ENCODE peak calls at places on chromosome 4, in six cellular contexts. One of them, this sample, is unnamed.

GRCh38 chr4:80897537-80898303 is 132.8 kb upstream of the BMP3 start:
- DNase-seq in tibial artery: no peak
- DNase-seq in neural progenitor cell: no peak
- DNase-seq in CD8-positive, alpha-beta memory T cell: no peak
- DNase-seq in brain microvascular endothelial cell: no peak
- DNase-seq in neuronal stem cell: no peak
- DNase-seq in this sample: no peak

GRCh38 chr4:1869530-1870327 is 1.5 kb upstream of the NSD2 start:
- DNase-seq in tibial artery: peak
- DNase-seq in neural progenitor cell: no peak
- DNase-seq in CD8-positive, alpha-beta memory T cell: peak
- DNase-seq in brain microvascular endothelial cell: no peak
- DNase-seq in neuronal stem cell: no peak
- DNase-seq in this sample: no peak

GRCh38 chr4:48796191-48796926 is 16.3 kb upstream of the FRYL start:
- DNase-seq in tibial artery: no peak
- DNase-seq in neural progenitor cell: no peak
- DNase-seq in CD8-positive, alpha-beta memory T cell: no peak
- DNase-seq in brain microvascular endothelial cell: no peak
- DNase-seq in neuronal stem cell: no peak
- DNase-seq in this sample: no peak

GRCh38 chr4:187294861-187295260 is 571.2 kb upstream of the FAT1 start:
- DNase-seq in tibial artery: no peak
- DNase-seq in neural progenitor cell: no peak
- DNase-seq in CD8-positive, alpha-beta memory T cell: no peak
- DNase-seq in brain microvascular endothelial cell: no peak
- DNase-seq in neuronal stem cell: no peak
- DNase-seq in this sample: no peak

GRCh38 chr4:140672366-140672765 is 83.8 kb downstream of the TBC1D9 start:
- DNase-seq in tibial artery: no peak
- DNase-seq in neural progenitor cell: no peak
- DNase-seq in CD8-positive, alpha-beta memory T cell: no peak
- DNase-seq in brain microvascular endothelial cell: no peak
- DNase-seq in neuronal stem cell: no peak
- DNase-seq in this sample: no peak

GRCh38 chr4:14850374-14851097 is 151.7 kb upstream of the CPEB2 start:
- DNase-seq in tibial artery: no peak
- DNase-seq in neural progenitor cell: no peak
- DNase-seq in CD8-positive, alpha-beta memory T cell: no peak
- DNase-seq in brain microvascular endothelial cell: no peak
- DNase-seq in neuronal stem cell: no peak
- DNase-seq in this sample: no peak

GRCh38 chr4:84916233-84916632 is 50.3 kb downstream of the WDFY3 start:
- DNase-seq in tibial artery: no peak
- DNase-seq in neural progenitor cell: no peak
- DNase-seq in CD8-positive, alpha-beta memory T cell: no peak
- DNase-seq in brain microvascular endothelial cell: no peak
- DNase-seq in neuronal stem cell: no peak
- DNase-seq in this sample: no peak

GRCh38 chr4:147958057-147958456 is 226.2 kb downstream of the ARHGAP10 start:
- DNase-seq in tibial artery: no peak
- DNase-seq in neural progenitor cell: no peak
- DNase-seq in CD8-positive, alpha-beta memory T cell: no peak
- DNase-seq in brain microvascular endothelial cell: no peak
- DNase-seq in neuronal stem cell: no peak
- DNase-seq in this sample: no peak

GRCh38 chr4:104491826-104492771 is 2.6 kb downstream of the CXXC4 start:
- DNase-seq in tibial artery: no peak
- DNase-seq in neural progenitor cell: peak
- DNase-seq in CD8-positive, alpha-beta memory T cell: no peak
- DNase-seq in brain microvascular endothelial cell: no peak
- DNase-seq in neuronal stem cell: peak
- DNase-seq in this sample: no peak

GRCh38 chr4:6277935-6278800 is 8.5 kb downstream of the WFS1 start:
- DNase-seq in tibial artery: no peak
- DNase-seq in neural progenitor cell: no peak
- DNase-seq in CD8-positive, alpha-beta memory T cell: no peak
- DNase-seq in brain microvascular endothelial cell: no peak
- DNase-seq in neuronal stem cell: no peak
- DNase-seq in this sample: no peak
- H3K27ac ChIP-seq in tibial artery: peak
- H3K27ac ChIP-seq in neural progenitor cell: no peak
- H3K27ac ChIP-seq in CD8-positive, alpha-beta memory T cell: no peak
- H3K27ac ChIP-seq in brain microvascular endothelial cell: no peak
- H3K27ac ChIP-seq in neuronal stem cell: no peak
- H3K27ac ChIP-seq in this sample: no peak

GRCh38 chr4:37664696-37665095 is 21.5 kb downstream of the RELL1 start:
- DNase-seq in tibial artery: no peak
- DNase-seq in neural progenitor cell: no peak
- DNase-seq in CD8-positive, alpha-beta memory T cell: no peak
- DNase-seq in brain microvascular endothelial cell: peak
- DNase-seq in neuronal stem cell: no peak
- DNase-seq in this sample: no peak

GRCh38 chr4:37662861-37663390 is 23.2 kb downstream of the RELL1 start:
- DNase-seq in tibial artery: no peak
- DNase-seq in neural progenitor cell: peak
- DNase-seq in CD8-positive, alpha-beta memory T cell: no peak
- DNase-seq in brain microvascular endothelial cell: peak
- DNase-seq in neuronal stem cell: no peak
- DNase-seq in this sample: no peak

GRCh38 chr4:37662306-37662705 is 23.9 kb downstream of the RELL1 start:
- DNase-seq in tibial artery: no peak
- DNase-seq in neural progenitor cell: peak
- DNase-seq in CD8-positive, alpha-beta memory T cell: no peak
- DNase-seq in brain microvascular endothelial cell: no peak
- DNase-seq in neuronal stem cell: no peak
- DNase-seq in this sample: no peak

GRCh38 chr4:37661643-37662221 is 24.4 kb downstream of the RELL1 start:
- DNase-seq in tibial artery: no peak
- DNase-seq in neural progenitor cell: no peak
- DNase-seq in CD8-positive, alpha-beta memory T cell: no peak
- DNase-seq in brain microvascular endothelial cell: peak
- DNase-seq in neuronal stem cell: no peak
- DNase-seq in this sample: no peak

GRCh38 chr4:37663552-37663951 is 22.6 kb downstream of the RELL1 start:
- DNase-seq in tibial artery: no peak
- DNase-seq in neural progenitor cell: no peak
- DNase-seq in CD8-positive, alpha-beta memory T cell: no peak
- DNase-seq in brain microvascular endothelial cell: no peak
- DNase-seq in neuronal stem cell: no peak
- DNase-seq in this sample: no peak
- H3K4me3 ChIP-seq in tibial artery: no peak
- H3K4me3 ChIP-seq in neural progenitor cell: no peak
- H3K4me3 ChIP-seq in CD8-positive, alpha-beta memory T cell: no peak
- H3K4me3 ChIP-seq in brain microvascular endothelial cell: no peak
- H3K4me3 ChIP-seq in neuronal stem cell: no peak
- H3K4me3 ChIP-seq in this sample: no peak

DNA sequence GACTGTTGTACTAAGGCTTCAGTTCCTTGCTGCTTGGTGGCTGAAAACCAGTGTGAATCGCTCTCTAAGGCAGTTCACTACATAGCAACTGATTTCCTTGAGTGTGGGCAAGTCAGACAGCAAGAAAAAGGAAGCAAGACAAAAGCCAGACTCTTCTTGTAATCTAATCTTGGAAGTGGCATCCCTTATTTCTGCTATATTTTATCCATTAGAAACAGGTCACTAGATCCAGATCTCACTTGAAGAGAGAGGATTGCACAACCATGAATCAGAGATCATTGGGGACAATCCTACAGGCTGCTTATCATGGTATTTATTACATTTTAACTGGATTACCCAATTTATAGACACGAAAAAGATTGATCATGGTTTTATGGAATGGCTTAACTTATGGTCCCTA is 684.5 kb downstream of the GRID2 start:
- DNase-seq in tibial artery: no peak
- DNase-seq in neural progenitor cell: no peak
- DNase-seq in CD8-positive, alpha-beta memory T cell: no peak
- DNase-seq in brain microvascular endothelial cell: no peak
- DNase-seq in neuronal stem cell: no peak
- DNase-seq in this sample: no peak
- H3K27ac ChIP-seq in tibial artery: no peak
- H3K27ac ChIP-seq in neural progenitor cell: no peak
- H3K27ac ChIP-seq in CD8-positive, alpha-beta memory T cell: no peak
- H3K27ac ChIP-seq in brain microvascular endothelial cell: no peak
- H3K27ac ChIP-seq in neuronal stem cell: no peak
- H3K27ac ChIP-seq in this sample: no peak

GRCh38 chr4:107987916-107988762 is 1.6 kb upstream of the HADH start:
- DNase-seq in tibial artery: no peak
- DNase-seq in neural progenitor cell: no peak
- DNase-seq in CD8-positive, alpha-beta memory T cell: no peak
- DNase-seq in brain microvascular endothelial cell: no peak
- DNase-seq in neuronal stem cell: no peak
- DNase-seq in this sample: no peak

GRCh38 chr4:107989162-107989536 is 540 bp upstream of the HADH start:
- DNase-seq in tibial artery: no peak
- DNase-seq in neural progenitor cell: no peak
- DNase-seq in CD8-positive, alpha-beta memory T cell: no peak
- DNase-seq in brain microvascular endothelial cell: no peak
- DNase-seq in neuronal stem cell: no peak
- DNase-seq in this sample: no peak

GRCh38 chr4:107991945-107992625 is 2.4 kb downstream of the HADH start:
- DNase-seq in tibial artery: no peak
- DNase-seq in neural progenitor cell: no peak
- DNase-seq in CD8-positive, alpha-beta memory T cell: no peak
- DNase-seq in brain microvascular endothelial cell: no peak
- DNase-seq in neuronal stem cell: no peak
- DNase-seq in this sample: no peak

GRCh38 chr4:107989537-107990386 is at the start of gene HADH:
- DNase-seq in tibial artery: peak
- DNase-seq in neural progenitor cell: peak
- DNase-seq in CD8-positive, alpha-beta memory T cell: peak
- DNase-seq in brain microvascular endothelial cell: peak
- DNase-seq in neuronal stem cell: peak
- DNase-seq in this sample: peak

GRCh38 chr4:107988763-107989035 is 990 bp upstream of the HADH start:
- DNase-seq in tibial artery: no peak
- DNase-seq in neural progenitor cell: no peak
- DNase-seq in CD8-positive, alpha-beta memory T cell: no peak
- DNase-seq in brain microvascular endothelial cell: no peak
- DNase-seq in neuronal stem cell: no peak
- DNase-seq in this sample: no peak
- H3K4me3 ChIP-seq in tibial artery: peak
- H3K4me3 ChIP-seq in neural progenitor cell: no peak
- H3K4me3 ChIP-seq in CD8-positive, alpha-beta memory T cell: peak
- H3K4me3 ChIP-seq in brain microvascular endothelial cell: no peak
- H3K4me3 ChIP-seq in neuronal stem cell: no peak
- H3K4me3 ChIP-seq in this sample: no peak

DNA sequence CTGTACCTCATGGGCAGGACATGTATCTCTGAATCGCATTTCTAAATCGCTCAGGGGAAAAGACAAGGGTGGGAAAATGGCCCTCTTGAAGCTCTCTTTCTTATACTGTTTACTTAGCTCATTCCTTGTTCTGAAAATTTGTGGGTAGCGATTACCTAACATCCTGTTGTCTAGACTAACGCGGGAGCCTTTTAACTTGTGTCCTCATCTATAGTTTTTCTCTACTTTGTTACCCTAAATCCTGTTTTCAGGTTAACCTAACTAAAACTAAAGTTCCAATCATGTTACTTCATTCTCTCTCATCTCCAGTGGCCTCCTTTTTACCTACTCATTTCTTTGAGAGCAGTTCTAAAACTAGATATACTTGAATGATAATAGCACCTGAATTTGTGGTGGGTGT is 45.0 kb downstream of the SNX25 start:
- DNase-seq in tibial artery: no peak
- DNase-seq in neural progenitor cell: no peak
- DNase-seq in CD8-positive, alpha-beta memory T cell: no peak
- DNase-seq in brain microvascular endothelial cell: peak
- DNase-seq in neuronal stem cell: no peak
- DNase-seq in this sample: no peak
- H3K27ac ChIP-seq in tibial artery: no peak
- H3K27ac ChIP-seq in neural progenitor cell: no peak
- H3K27ac ChIP-seq in CD8-positive, alpha-beta memory T cell: no peak
- H3K27ac ChIP-seq in brain microvascular endothelial cell: peak
- H3K27ac ChIP-seq in neuronal stem cell: no peak
- H3K27ac ChIP-seq in this sample: no peak

DNA sequence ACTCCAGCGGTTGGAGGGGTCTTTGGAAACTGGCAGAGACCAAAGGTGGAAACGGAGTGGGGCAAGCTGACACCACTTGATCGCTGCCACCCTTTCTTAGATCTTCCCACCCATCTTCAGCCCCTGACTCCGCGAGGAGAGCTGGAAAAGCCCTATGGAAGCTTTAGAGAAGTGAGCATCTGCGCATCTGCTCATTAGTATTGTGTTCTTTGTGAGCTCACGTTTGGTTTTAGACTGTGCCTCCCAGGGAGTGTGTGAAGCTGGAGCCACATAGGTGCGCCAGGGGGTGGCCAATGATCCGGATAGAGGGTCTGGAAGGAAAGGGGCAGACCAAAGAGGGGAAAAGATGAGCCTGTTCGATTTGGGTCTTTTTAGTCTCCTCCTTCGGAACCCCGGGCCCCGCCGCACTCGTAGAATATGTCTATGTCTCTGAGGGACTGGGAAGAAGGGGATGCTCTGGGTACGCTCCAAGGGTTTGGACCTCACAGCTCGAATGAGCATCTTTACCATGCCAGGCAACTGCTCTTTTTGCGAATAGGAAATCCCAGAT is 564 bp upstream of the DKK2 start:
- DNase-seq in tibial artery: no peak
- DNase-seq in neural progenitor cell: peak
- DNase-seq in CD8-positive, alpha-beta memory T cell: no peak
- DNase-seq in brain microvascular endothelial cell: no peak
- DNase-seq in neuronal stem cell: peak
- DNase-seq in this sample: no peak
- H3K4me3 ChIP-seq in tibial artery: peak
- H3K4me3 ChIP-seq in neural progenitor cell: peak
- H3K4me3 ChIP-seq in CD8-positive, alpha-beta memory T cell: peak
- H3K4me3 ChIP-seq in brain microvascular endothelial cell: peak
- H3K4me3 ChIP-seq in neuronal stem cell: peak
- H3K4me3 ChIP-seq in this sample: no peak

GRCh38 chr4:153206534-153206933 is 2.3 kb downstream of the TRIM2 start:
- DNase-seq in tibial artery: no peak
- DNase-seq in neural progenitor cell: peak
- DNase-seq in CD8-positive, alpha-beta memory T cell: no peak
- DNase-seq in brain microvascular endothelial cell: no peak
- DNase-seq in neuronal stem cell: peak
- DNase-seq in this sample: no peak
- H3K27ac ChIP-seq in tibial artery: no peak
- H3K27ac ChIP-seq in neural progenitor cell: no peak
- H3K27ac ChIP-seq in CD8-positive, alpha-beta memory T cell: no peak
- H3K27ac ChIP-seq in brain microvascular endothelial cell: no peak
- H3K27ac ChIP-seq in neuronal stem cell: no peak
- H3K27ac ChIP-seq in this sample: no peak